ENCODE peak calls at places on chromosomes 5 and 9, in four cellular contexts. E is MM.1S, X is GM23338, N is hepatocyte. G is an unnamed sample.

GRCh38 chr5:119049824-119050449 is 20.9 kb upstream of the DMXL1 start:
- DNase-seq in E (no peak), X (peak), N (no peak), G (peak)

GRCh38 chr5:41870621-41871048 is 410 bp upstream of the OXCT1 start:
- DNase-seq in E (no peak), X (no peak), N (no peak), G (no peak)

GRCh38 chr9:99176527-99177013 is 45.2 kb downstream of the ALG2 start:
- DNase-seq in E (no peak), X (no peak), N (peak), G (no peak)

GRCh38 chr9:89522261-89522978 is 24.5 kb upstream of the SEMA4D start:
- DNase-seq in E (peak), X (no peak), N (no peak), G (no peak)

GRCh38 chr9:117616436-117616835 is 87.8 kb upstream of the TLR4 start:
- DNase-seq in E (no peak), X (no peak), N (no peak), G (no peak)

GRCh38 chr5:123297866-123298265 is 125.3 kb downstream of the CEP120 start:
- DNase-seq in E (no peak), X (no peak), N (no peak), G (no peak)

GRCh38 chr5:172153695-172154094 is 34.3 kb downstream of the STK10 start:
- DNase-seq in E (no peak), X (no peak), N (no peak), G (no peak)

GRCh38 chr5:151251001-151251551 is 1.9 kb upstream of the GM2A start:
- DNase-seq in E (peak), X (no peak), N (no peak), G (no peak)

GRCh38 chr9:33908749-33909148 is 91.8 kb downstream of the UBE2R2 start:
- DNase-seq in E (no peak), X (no peak), N (no peak), G (no peak)

GRCh38 chr9:35937227-35937626 is 20.7 kb downstream of the OR2S2 start:
- DNase-seq in E (no peak), X (no peak), N (no peak), G (no peak)

GRCh38 chr5:32100230-32100629 is 73.9 kb downstream of the GOLPH3 start:
- DNase-seq in E (no peak), X (no peak), N (peak), G (peak)

GRCh38 chr5:94901071-94901979 is 282.9 kb downstream of the SLF1 start:
- DNase-seq in E (no peak), X (no peak), N (peak), G (peak)

GRCh38 chr5:169107316-169107715 is 193.6 kb downstream of the SLIT3 start:
- DNase-seq in E (no peak), X (no peak), N (no peak), G (no peak)

GRCh38 chr9:134678206-134678605 is 36.6 kb downstream of the COL5A1 start:
- DNase-seq in E (no peak), X (no peak), N (no peak), G (no peak)

GRCh38 chr5:107388111-107388861 is 282.5 kb downstream of the EFNA5 start:
- DNase-seq in E (no peak), X (peak), N (peak), G (peak)

GRCh38 chr5:107385701-107386100 is 285.0 kb downstream of the EFNA5 start:
- DNase-seq in E (no peak), X (no peak), N (no peak), G (no peak)

GRCh38 chr5:107389769-107390168 is 281.0 kb downstream of the EFNA5 start:
- DNase-seq in E (no peak), X (no peak), N (no peak), G (no peak)

GRCh38 chr5:107391787-107392186 is 278.9 kb downstream of the EFNA5 start:
- DNase-seq in E (no peak), X (no peak), N (no peak), G (no peak)

GRCh38 chr5:107389130-107389553 is 281.6 kb downstream of the EFNA5 start:
- DNase-seq in E (peak), X (no peak), N (no peak), G (peak)
- H3K27ac ChIP-seq in E (no peak), X (no peak), N (peak), G (peak)

DNA sequence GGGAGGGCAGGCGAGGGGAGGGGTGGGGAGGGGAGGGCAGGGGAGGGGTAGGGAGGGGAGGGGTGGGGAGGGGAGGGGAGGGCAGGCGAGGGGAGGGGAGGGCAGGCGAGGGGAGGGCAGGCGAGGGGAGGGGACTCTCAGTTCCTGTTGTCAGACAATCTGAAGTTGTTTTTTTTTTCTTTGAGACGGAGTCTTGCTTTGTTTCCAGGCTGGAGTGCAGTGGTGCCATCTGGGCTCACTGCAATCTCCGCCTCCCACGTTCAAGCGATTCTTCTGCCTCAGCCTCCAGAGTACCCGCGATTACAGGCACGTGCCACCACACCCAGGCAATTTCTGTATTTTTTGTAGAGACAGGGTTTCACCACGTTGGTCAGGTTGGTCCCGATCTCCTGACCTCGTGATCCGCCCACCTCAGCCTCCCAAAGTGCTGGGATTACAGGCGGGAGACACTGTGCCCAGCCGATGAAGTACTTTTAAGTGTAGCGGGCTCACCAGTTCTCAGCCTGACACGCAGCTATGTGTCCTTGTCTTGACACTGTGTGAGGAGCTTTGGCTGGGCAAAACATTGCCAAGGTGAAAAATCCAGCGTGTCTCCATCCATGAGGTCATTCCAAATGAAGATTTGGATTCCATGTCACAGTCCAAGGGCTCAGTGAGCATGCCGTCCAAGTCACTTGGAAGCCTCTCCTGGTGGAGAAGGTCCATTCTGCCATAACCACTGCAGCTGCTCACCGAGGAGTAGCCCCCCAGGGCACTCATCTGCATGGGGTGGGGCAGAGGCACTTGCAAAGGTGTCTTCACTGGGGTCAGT is 32.1 kb downstream of the OR2V1 start:
- DNase-seq in E (no peak), X (no peak), N (no peak), G (peak)
- TF ChIP-seq EZH2 in E (no peak), X (no peak), N (no peak), G (peak)

DNA sequence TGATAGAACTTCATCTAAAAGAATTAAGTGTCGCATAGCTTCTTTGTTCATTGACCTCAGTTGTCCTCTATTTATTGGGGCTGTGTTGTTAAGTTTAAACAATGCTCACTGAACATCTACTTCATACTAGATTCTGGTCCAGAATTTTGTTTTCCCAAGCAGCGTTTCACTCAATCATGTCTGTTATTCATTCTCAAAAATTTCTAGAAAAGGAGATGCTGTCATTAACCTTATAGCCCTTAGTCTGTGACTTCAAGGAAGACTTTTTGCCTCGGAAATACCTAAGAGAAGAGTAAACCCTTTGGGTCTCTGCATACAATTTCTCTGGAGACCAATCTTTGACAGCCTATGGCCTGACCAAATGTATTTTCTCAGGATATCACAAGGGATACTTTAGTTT is 171.7 kb downstream of the FGF1 start:
- DNase-seq in E (no peak), X (no peak), N (no peak), G (no peak)
- TF ChIP-seq EZH2phosphoT487 in E (no peak), X (no peak), N (no peak), G (no peak)

GRCh38 chr5:82396396-82396795 is 118.2 kb upstream of the RPS23 start:
- DNase-seq in E (no peak), X (no peak), N (no peak), G (peak)

GRCh38 chr5:82393951-82394350 is 115.8 kb upstream of the RPS23 start:
- DNase-seq in E (no peak), X (no peak), N (no peak), G (no peak)

GRCh38 chr5:82396871-82397514 is 118.8 kb upstream of the RPS23 start:
- DNase-seq in E (no peak), X (no peak), N (peak), G (peak)

GRCh38 chr5:82399111-82399510 is 121.0 kb upstream of the RPS23 start:
- DNase-seq in E (no peak), X (no peak), N (no peak), G (no peak)

DNA sequence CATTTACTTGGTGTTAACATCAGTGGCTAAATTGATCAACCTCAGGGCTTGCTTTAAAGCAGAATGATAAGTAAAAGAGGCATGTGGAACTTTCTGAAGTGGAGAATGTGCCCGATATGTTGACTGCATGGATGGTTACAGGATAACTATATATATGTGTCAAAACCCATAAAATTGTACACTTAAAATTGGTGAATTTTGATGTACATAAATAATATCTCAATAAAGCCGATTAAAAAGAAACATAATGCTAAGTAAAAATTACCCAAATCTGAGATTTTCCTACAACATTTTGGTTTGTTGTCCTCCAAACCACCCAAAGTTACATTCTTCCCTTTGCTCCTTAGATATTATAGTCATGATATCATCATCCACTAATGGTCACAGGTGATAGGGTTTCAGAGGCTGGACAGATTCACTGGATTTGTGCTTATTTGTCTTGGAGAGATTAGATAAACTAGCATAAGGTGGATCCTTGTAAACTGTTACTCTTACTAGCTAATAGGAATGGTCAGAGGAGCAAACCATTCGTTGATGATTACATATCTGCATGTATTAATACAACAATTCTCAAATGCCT is 119.7 kb upstream of the RPS23 start:
- DNase-seq in E (no peak), X (no peak), N (no peak), G (no peak)
- H3K27ac ChIP-seq in E (no peak), X (no peak), N (no peak), G (peak)

GRCh38 chr5:1882337-1883119 is at the start of gene IRX4:
- DNase-seq in E (no peak), X (peak), N (no peak), G (peak)

GRCh38 chr5:1885476-1885755 is 2.7 kb upstream of the IRX4 start:
- DNase-seq in E (no peak), X (peak), N (no peak), G (no peak)

GRCh38 chr5:1883120-1883924 is 597 bp upstream of the IRX4 start:
- DNase-seq in E (no peak), X (peak), N (peak), G (peak)

GRCh38 chr5:1884638-1885475 is 2.1 kb upstream of the IRX4 start:
- DNase-seq in E (no peak), X (peak), N (no peak), G (no peak)

DNA sequence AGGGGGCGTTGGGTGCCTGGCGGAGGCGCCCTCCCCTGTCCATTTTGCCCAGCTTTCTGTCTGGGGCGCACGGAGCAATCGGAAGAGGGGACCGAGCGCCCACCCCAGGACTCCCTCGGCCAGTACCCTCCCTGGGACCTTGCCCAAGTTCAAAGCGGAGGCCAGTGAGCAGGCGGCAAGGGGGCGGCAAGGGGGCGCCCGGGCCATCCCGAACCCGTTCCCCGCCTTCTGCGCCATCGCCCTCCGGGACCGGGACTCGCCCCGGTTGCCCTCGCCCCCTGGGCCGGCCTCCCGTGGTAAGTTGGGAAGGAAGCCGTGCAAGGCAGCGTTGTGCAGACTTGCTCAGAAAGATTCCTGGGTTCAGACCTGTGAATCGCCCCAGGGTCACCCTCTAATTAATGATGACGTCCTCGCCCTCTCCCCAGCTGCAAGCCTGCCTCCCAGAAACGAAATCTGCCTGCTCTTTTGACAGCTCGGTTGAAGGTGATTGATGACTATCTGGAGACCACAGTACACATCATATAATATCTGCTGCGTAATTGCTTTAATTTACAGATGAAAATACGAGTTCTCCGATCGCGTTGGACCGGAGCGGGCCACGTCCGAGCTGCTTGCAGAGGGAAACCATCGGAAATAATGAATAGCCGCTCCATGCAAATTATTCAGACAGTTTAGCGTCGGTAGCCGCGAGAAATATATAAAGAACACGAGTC is 1.4 kb upstream of the IRX4 start:
- DNase-seq in E (no peak), X (peak), N (no peak), G (no peak)
- TF ChIP-seq EZH2 in E (no peak), X (peak), N (peak), G (peak)

DNA sequence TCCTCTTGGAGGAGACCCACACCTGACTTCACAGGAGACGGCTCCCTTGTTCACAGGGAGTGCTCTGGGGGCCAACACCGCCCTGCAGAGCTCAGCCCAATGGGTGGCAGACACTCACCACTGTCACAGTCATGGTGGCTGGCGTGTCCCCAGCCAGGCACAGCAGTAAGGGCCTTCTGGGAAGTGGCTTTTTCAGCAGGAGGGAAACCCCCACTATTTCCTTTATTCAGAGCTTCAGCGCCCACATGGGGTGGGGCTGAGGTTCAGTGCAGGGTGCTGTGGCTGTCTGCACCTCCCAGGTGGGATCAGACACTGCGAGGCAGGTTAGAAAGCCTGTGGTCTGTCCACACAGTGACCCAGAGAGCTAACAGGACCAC is 3.6 kb upstream of the SNAPC4 start:
- DNase-seq in E (no peak), X (no peak), N (no peak), G (no peak)
- TF ChIP-seq EZH2phosphoT487 in E (no peak), X (no peak), N (no peak), G (no peak)

GRCh38 chr5:149657324-149657723 is 72.8 kb upstream of the PPARGC1B start:
- DNase-seq in E (no peak), X (no peak), N (no peak), G (no peak)
- H3K27ac ChIP-seq in E (no peak), X (no peak), N (no peak), G (no peak)

G was measured in GM23248.